ENCODE peak calls at places on chromosomes 3 and 15, in four cellular contexts. One of them, this sample, is unnamed. For H3K27me3, the result is how much of the 10 kb centered on the place peaks cover.

GRCh38 chr15:69337133-69337532 is 38.4 kb downstream of the PAQR5 start:
- DNase-seq in IMR-90: peak
- DNase-seq in brain microvascular endothelial cell: no peak
- DNase-seq in ovary: no peak
- DNase-seq in this sample: no peak

GRCh38 chr15:45611305-45611704 is 23.5 kb upstream of the SQOR start:
- DNase-seq in ovary: no peak
- DNase-seq in brain microvascular endothelial cell: no peak
- DNase-seq in IMR-90: no peak
- DNase-seq in this sample: no peak

GRCh38 chr3:194197396-194197960 is 61.5 kb downstream of the HES1 start:
- DNase-seq in ovary: no peak
- DNase-seq in IMR-90: no peak
- DNase-seq in brain microvascular endothelial cell: no peak
- DNase-seq in this sample: no peak

GRCh38 chr3:147730311-147730710 is 321.1 kb downstream of the ZIC1 start:
- DNase-seq in ovary: no peak
- DNase-seq in IMR-90: no peak
- DNase-seq in brain microvascular endothelial cell: no peak
- DNase-seq in this sample: no peak

GRCh38 chr3:52191663-52192062 is 6.3 kb upstream of the ALAS1 start:
- DNase-seq in IMR-90: no peak
- DNase-seq in brain microvascular endothelial cell: no peak
- DNase-seq in ovary: no peak
- DNase-seq in this sample: no peak

GRCh38 chr3:184786271-184787010 is 25.5 kb upstream of the VPS8 start:
- DNase-seq in IMR-90: peak
- DNase-seq in ovary: peak
- DNase-seq in brain microvascular endothelial cell: peak
- DNase-seq in this sample: peak

GRCh38 chr3:4507010-4507596 is 14.0 kb downstream of the ITPR1 start:
- DNase-seq in ovary: no peak
- DNase-seq in brain microvascular endothelial cell: no peak
- DNase-seq in IMR-90: peak
- DNase-seq in this sample: no peak

GRCh38 chr3:186569779-186570095 is 783 bp upstream of the DNAJB11 start:
- DNase-seq in brain microvascular endothelial cell: no peak
- DNase-seq in IMR-90: no peak
- DNase-seq in ovary: no peak
- DNase-seq in this sample: no peak

GRCh38 chr3:146605106-146605505 is at the start of gene PLSCR5:
- DNase-seq in brain microvascular endothelial cell: no peak
- DNase-seq in IMR-90: no peak
- DNase-seq in ovary: no peak
- DNase-seq in this sample: no peak

GRCh38 chr3:89964347-89964746 is 856.9 kb downstream of the EPHA3 start:
- DNase-seq in ovary: no peak
- DNase-seq in brain microvascular endothelial cell: peak
- DNase-seq in IMR-90: peak
- DNase-seq in this sample: no peak

GRCh38 chr3:1087066-1087555 is 5.7 kb upstream of the CNTN6 start:
- DNase-seq in ovary: peak
- DNase-seq in brain microvascular endothelial cell: peak
- DNase-seq in IMR-90: peak
- DNase-seq in this sample: no peak

GRCh38 chr3:156811092-156811862 is 14.9 kb upstream of the LEKR1 start:
- DNase-seq in ovary: no peak
- DNase-seq in IMR-90: peak
- DNase-seq in brain microvascular endothelial cell: no peak
- DNase-seq in this sample: no peak

GRCh38 chr3:123524987-123525386 is 59.9 kb downstream of the HACD2 start:
- DNase-seq in ovary: no peak
- DNase-seq in IMR-90: no peak
- DNase-seq in brain microvascular endothelial cell: no peak
- DNase-seq in this sample: no peak

GRCh38 chr15:23857028-23857641 is 170.0 kb upstream of the NDN start:
- DNase-seq in brain microvascular endothelial cell: peak
- DNase-seq in ovary: no peak
- DNase-seq in IMR-90: peak
- DNase-seq in this sample: no peak

GRCh38 chr15:74314897-74315438 is 52.5 kb downstream of the CYP11A1 start:
- DNase-seq in ovary: no peak
- DNase-seq in IMR-90: no peak
- DNase-seq in brain microvascular endothelial cell: no peak
- DNase-seq in this sample: no peak

GRCh38 chr3:13877911-13878710 is 1.8 kb downstream of the WNT7A start:
- DNase-seq in ovary: no peak
- DNase-seq in brain microvascular endothelial cell: no peak
- DNase-seq in IMR-90: no peak
- DNase-seq in this sample: no peak

GRCh38 chr3:13879946-13880810 is at the start of gene WNT7A:
- DNase-seq in ovary: no peak
- DNase-seq in brain microvascular endothelial cell: no peak
- DNase-seq in IMR-90: no peak
- DNase-seq in this sample: no peak

GRCh38 chr3:13880811-13881156 is 913 bp upstream of the WNT7A start:
- DNase-seq in brain microvascular endothelial cell: no peak
- DNase-seq in ovary: no peak
- DNase-seq in IMR-90: no peak
- DNase-seq in this sample: no peak

GRCh38 chr3:13878711-13879101 is 1.2 kb downstream of the WNT7A start:
- DNase-seq in brain microvascular endothelial cell: no peak
- DNase-seq in ovary: no peak
- DNase-seq in IMR-90: no peak
- DNase-seq in this sample: no peak

DNA sequence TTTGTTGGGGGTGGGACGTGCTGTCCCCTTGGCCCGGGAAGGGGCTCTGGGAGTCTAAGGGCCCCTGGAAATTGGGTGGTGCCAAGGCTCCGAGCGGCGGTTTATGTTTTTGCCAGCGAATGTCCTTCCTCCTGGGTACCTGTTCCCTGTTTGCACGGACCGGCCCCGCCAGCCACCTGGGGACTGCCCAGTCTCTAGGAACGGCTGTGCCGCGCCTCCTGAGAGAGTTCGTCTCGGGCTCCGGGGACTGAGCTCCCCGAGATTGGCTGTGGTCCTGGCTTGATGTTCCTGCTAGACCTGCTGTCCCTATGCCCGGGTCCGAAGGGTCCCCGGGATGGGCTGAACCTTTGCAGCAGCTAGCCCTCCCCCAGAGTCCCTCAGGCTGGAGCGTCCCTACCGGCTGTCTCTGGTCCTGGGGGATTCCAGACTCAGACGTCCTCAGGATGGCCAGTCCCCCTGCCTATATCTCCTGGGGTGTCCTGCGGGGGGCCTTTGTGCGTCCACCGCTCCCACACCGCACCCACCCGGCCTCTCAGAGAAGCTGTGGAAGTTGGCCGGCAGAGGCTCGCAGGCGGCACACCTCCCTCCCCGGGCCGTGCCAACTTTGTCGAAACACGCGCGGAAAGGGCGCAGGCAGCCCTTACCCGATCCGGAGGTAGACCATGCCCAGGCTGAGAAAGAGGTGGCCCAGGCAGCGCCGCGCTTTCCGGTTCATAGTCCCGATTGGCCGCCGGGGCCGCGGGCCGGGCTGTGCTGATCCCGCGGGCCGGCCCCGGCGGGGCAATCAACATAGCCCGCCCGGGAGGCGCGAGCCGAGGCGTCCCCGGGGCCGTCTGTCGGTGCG is 547 bp downstream of the WNT7A start:
- DNase-seq in IMR-90: no peak
- DNase-seq in ovary: no peak
- DNase-seq in brain microvascular endothelial cell: no peak
- DNase-seq in this sample: no peak
- H3K27me3 ChIP-seq in IMR-90: under half
- H3K27me3 ChIP-seq in ovary: under half
- H3K27me3 ChIP-seq in brain microvascular endothelial cell: under half
- H3K27me3 ChIP-seq in this sample: half or more

GRCh38 chr3:128436214-128436613 is 30.5 kb downstream of the DNAJB8 start:
- DNase-seq in brain microvascular endothelial cell: no peak
- DNase-seq in ovary: no peak
- DNase-seq in IMR-90: no peak
- DNase-seq in this sample: no peak

GRCh38 chr3:128433630-128434185 is 33.0 kb downstream of the DNAJB8 start:
- DNase-seq in IMR-90: no peak
- DNase-seq in brain microvascular endothelial cell: no peak
- DNase-seq in ovary: no peak
- DNase-seq in this sample: no peak

GRCh38 chr3:128435058-128435457 is 31.6 kb downstream of the DNAJB8 start:
- DNase-seq in ovary: no peak
- DNase-seq in IMR-90: no peak
- DNase-seq in brain microvascular endothelial cell: no peak
- DNase-seq in this sample: no peak

GRCh38 chr3:128434524-128434923 is 32.2 kb downstream of the DNAJB8 start:
- DNase-seq in IMR-90: no peak
- DNase-seq in ovary: no peak
- DNase-seq in brain microvascular endothelial cell: no peak
- DNase-seq in this sample: no peak

DNA sequence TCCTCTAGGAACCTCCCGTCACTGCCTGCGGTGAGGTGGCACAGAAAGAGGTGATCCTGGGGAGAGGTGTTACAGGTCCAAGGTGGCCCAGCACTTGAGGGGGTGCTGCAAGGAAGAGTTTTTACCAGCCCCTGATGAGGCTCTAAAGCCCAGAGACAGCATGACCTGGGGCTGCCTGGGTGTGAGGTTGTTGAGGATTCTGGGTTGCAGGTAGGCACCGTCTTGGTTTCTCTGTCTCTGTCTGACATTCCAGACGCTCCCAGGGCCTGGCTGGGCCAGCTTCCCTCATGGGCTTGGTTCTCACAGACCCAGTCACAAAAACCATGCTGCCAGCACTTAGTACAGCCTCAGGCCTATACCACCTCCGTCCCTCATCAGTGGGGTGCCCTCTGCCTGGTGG is 31.1 kb downstream of the DNAJB8 start:
- DNase-seq in brain microvascular endothelial cell: no peak
- DNase-seq in IMR-90: no peak
- DNase-seq in ovary: no peak
- DNase-seq in this sample: no peak
- H3K27me3 ChIP-seq in brain microvascular endothelial cell: half or more
- H3K27me3 ChIP-seq in IMR-90: half or more
- H3K27me3 ChIP-seq in ovary: under half
- H3K27me3 ChIP-seq in this sample: under half

DNA sequence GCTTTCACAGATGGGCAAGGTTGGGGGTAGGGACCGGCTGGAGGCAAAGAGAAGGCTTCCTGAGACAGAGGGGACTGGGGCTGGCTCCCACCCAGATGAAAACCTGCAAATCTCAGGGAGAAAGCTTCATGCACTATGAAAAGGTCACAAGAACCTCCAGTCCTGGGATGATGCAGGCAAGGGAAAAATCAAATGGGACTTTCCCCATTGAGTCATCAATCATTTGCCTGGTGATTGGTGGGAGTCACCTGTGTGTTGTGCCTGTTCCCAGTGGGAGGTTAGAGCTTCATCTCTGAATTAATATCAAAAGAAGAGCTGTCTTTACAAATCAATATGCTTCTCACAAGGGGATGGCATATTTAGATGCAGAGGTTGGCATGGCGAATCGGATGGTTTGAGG is 49.9 kb downstream of the CACNA1D start:
- DNase-seq in IMR-90: no peak
- DNase-seq in ovary: no peak
- DNase-seq in brain microvascular endothelial cell: no peak
- DNase-seq in this sample: no peak
- H3K27me3 ChIP-seq in IMR-90: under half
- H3K27me3 ChIP-seq in ovary: under half
- H3K27me3 ChIP-seq in brain microvascular endothelial cell: under half
- H3K27me3 ChIP-seq in this sample: under half

GRCh38 chr3:160756907-160757623 is 1.0 kb downstream of the PPM1L start:
- DNase-seq in brain microvascular endothelial cell: no peak
- DNase-seq in ovary: peak
- DNase-seq in IMR-90: no peak
- DNase-seq in this sample: peak
- H3K27me3 ChIP-seq in brain microvascular endothelial cell: under half
- H3K27me3 ChIP-seq in ovary: under half
- H3K27me3 ChIP-seq in IMR-90: under half
- H3K27me3 ChIP-seq in this sample: under half

DNA sequence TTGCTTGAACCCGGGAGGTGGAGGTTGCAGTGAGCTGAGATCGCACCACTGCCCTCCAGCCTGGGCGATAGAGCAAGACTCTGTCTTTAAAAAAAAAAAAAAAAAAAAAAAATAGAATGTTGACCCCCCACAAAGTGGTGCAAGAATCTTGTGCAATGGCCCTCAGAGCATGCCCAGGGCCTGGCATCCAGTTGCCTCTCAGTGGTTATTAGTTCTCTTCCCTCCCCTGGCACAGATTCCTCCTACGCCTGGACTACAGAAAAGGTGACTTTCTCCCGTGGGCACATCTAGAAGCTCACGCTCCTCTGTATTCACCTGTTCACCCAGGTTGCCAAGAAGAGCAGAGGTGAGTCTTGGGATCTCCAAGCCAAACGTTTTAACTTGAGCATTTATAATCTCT is 36.7 kb downstream of the ACSBG1 start:
- DNase-seq in IMR-90: no peak
- DNase-seq in brain microvascular endothelial cell: no peak
- DNase-seq in ovary: no peak
- DNase-seq in this sample: no peak
- H3K27me3 ChIP-seq in IMR-90: under half
- H3K27me3 ChIP-seq in brain microvascular endothelial cell: under half
- H3K27me3 ChIP-seq in ovary: under half
- H3K27me3 ChIP-seq in this sample: under half

GRCh38 chr3:198093082-198093679 is 133.2 kb downstream of the LMLN start:
- DNase-seq in IMR-90: no peak
- DNase-seq in brain microvascular endothelial cell: no peak
- DNase-seq in ovary: no peak
- DNase-seq in this sample: no peak
- H3K27me3 ChIP-seq in IMR-90: under half
- H3K27me3 ChIP-seq in brain microvascular endothelial cell: under half
- H3K27me3 ChIP-seq in ovary: under half
- H3K27me3 ChIP-seq in this sample: half or more

This sample was measured in heart right ventricle.